ENCODE peak calls at places on chromosomes 13 and 19, in ten cellular contexts. One of them, this sample, is unnamed.

GRCh38 chr13:32261567-32261966 is 53.6 kb downstream of the ZAR1L start:
- DNase-seq in T-cell: no peak
- DNase-seq in neuronal stem cell: no peak
- DNase-seq in amygdala: no peak
- DNase-seq in lung: peak
- DNase-seq in Calu3: no peak
- DNase-seq in NCI-H345: peak
- DNase-seq in NCI-H1105: no peak
- DNase-seq in progenitor cell of endocrine pancreas: no peak
- DNase-seq in amniotic stem cell: peak
- DNase-seq in this sample: no peak

GRCh38 chr13:40666905-40667621 is 622 bp upstream of the FOXO1 start:
- DNase-seq in T-cell: no peak
- DNase-seq in neuronal stem cell: peak
- DNase-seq in amygdala: no peak
- DNase-seq in lung: peak
- DNase-seq in Calu3: peak
- DNase-seq in NCI-H345: peak
- DNase-seq in NCI-H1105: no peak
- DNase-seq in progenitor cell of endocrine pancreas: peak
- DNase-seq in amniotic stem cell: no peak
- DNase-seq in this sample: peak

GRCh38 chr19:11480927-11481776 is at the start of gene ELAVL3:
- DNase-seq in T-cell: no peak
- DNase-seq in neuronal stem cell: no peak
- DNase-seq in amygdala: peak
- DNase-seq in lung: no peak
- DNase-seq in Calu3: no peak
- DNase-seq in NCI-H345: peak
- DNase-seq in NCI-H1105: peak
- DNase-seq in progenitor cell of endocrine pancreas: no peak
- DNase-seq in amniotic stem cell: no peak
- DNase-seq in this sample: no peak

GRCh38 chr13:93847162-93847561 is 620.6 kb downstream of the GPC6 start:
- DNase-seq in T-cell: no peak
- DNase-seq in neuronal stem cell: no peak
- DNase-seq in amygdala: no peak
- DNase-seq in lung: no peak
- DNase-seq in Calu3: no peak
- DNase-seq in NCI-H345: no peak
- DNase-seq in NCI-H1105: no peak
- DNase-seq in progenitor cell of endocrine pancreas: no peak
- DNase-seq in amniotic stem cell: peak
- DNase-seq in this sample: no peak

GRCh38 chr13:66780814-66781213 is 449.3 kb downstream of the PCDH9 start:
- DNase-seq in T-cell: no peak
- DNase-seq in neuronal stem cell: no peak
- DNase-seq in amygdala: no peak
- DNase-seq in lung: no peak
- DNase-seq in Calu3: no peak
- DNase-seq in NCI-H345: no peak
- DNase-seq in NCI-H1105: no peak
- DNase-seq in progenitor cell of endocrine pancreas: no peak
- DNase-seq in amniotic stem cell: no peak
- DNase-seq in this sample: no peak

GRCh38 chr13:103187621-103188020 is 121.4 kb upstream of the SLC10A2 start:
- DNase-seq in T-cell: no peak
- DNase-seq in neuronal stem cell: no peak
- DNase-seq in amygdala: no peak
- DNase-seq in lung: no peak
- DNase-seq in Calu3: no peak
- DNase-seq in NCI-H345: no peak
- DNase-seq in NCI-H1105: no peak
- DNase-seq in progenitor cell of endocrine pancreas: no peak
- DNase-seq in amniotic stem cell: no peak
- DNase-seq in this sample: no peak

GRCh38 chr13:41931337-41931736 is 29.6 kb downstream of the VWA8 start:
- DNase-seq in T-cell: no peak
- DNase-seq in neuronal stem cell: no peak
- DNase-seq in amygdala: no peak
- DNase-seq in lung: no peak
- DNase-seq in Calu3: no peak
- DNase-seq in NCI-H345: no peak
- DNase-seq in NCI-H1105: no peak
- DNase-seq in progenitor cell of endocrine pancreas: no peak
- DNase-seq in amniotic stem cell: no peak
- DNase-seq in this sample: no peak

GRCh38 chr13:61880576-61881283 is 465.1 kb upstream of the PCDH20 start:
- DNase-seq in T-cell: no peak
- DNase-seq in neuronal stem cell: no peak
- DNase-seq in amygdala: no peak
- DNase-seq in lung: no peak
- DNase-seq in Calu3: no peak
- DNase-seq in NCI-H345: no peak
- DNase-seq in NCI-H1105: no peak
- DNase-seq in progenitor cell of endocrine pancreas: no peak
- DNase-seq in amniotic stem cell: no peak
- DNase-seq in this sample: no peak

GRCh38 chr19:53927745-53928144 is 18.7 kb downstream of the CACNG7 start:
- DNase-seq in T-cell: peak
- DNase-seq in neuronal stem cell: peak
- DNase-seq in amygdala: no peak
- DNase-seq in lung: no peak
- DNase-seq in Calu3: peak
- DNase-seq in NCI-H345: no peak
- DNase-seq in NCI-H1105: no peak
- DNase-seq in progenitor cell of endocrine pancreas: peak
- DNase-seq in amniotic stem cell: peak
- DNase-seq in this sample: no peak

GRCh38 chr13:28613562-28613961 is 45.4 kb upstream of the POMP start:
- DNase-seq in T-cell: no peak
- DNase-seq in neuronal stem cell: no peak
- DNase-seq in amygdala: no peak
- DNase-seq in lung: no peak
- DNase-seq in Calu3: no peak
- DNase-seq in NCI-H345: no peak
- DNase-seq in NCI-H1105: no peak
- DNase-seq in progenitor cell of endocrine pancreas: no peak
- DNase-seq in amniotic stem cell: no peak
- DNase-seq in this sample: no peak

GRCh38 chr13:30907167-30907761 is 1.2 kb downstream of the MEDAG start:
- DNase-seq in T-cell: no peak
- DNase-seq in neuronal stem cell: no peak
- DNase-seq in amygdala: no peak
- DNase-seq in lung: no peak
- DNase-seq in Calu3: no peak
- DNase-seq in NCI-H345: no peak
- DNase-seq in NCI-H1105: no peak
- DNase-seq in progenitor cell of endocrine pancreas: no peak
- DNase-seq in amniotic stem cell: no peak
- DNase-seq in this sample: no peak

GRCh38 chr13:76798037-76798436 is 88.2 kb downstream of the KCTD12 start:
- DNase-seq in T-cell: no peak
- DNase-seq in neuronal stem cell: no peak
- DNase-seq in amygdala: no peak
- DNase-seq in lung: no peak
- DNase-seq in Calu3: no peak
- DNase-seq in NCI-H345: no peak
- DNase-seq in NCI-H1105: no peak
- DNase-seq in progenitor cell of endocrine pancreas: no peak
- DNase-seq in amniotic stem cell: no peak
- DNase-seq in this sample: no peak

GRCh38 chr13:113946409-113947181 is 27.3 kb downstream of the C13orf46 start:
- DNase-seq in T-cell: no peak
- DNase-seq in neuronal stem cell: no peak
- DNase-seq in amygdala: no peak
- DNase-seq in lung: no peak
- DNase-seq in Calu3: no peak
- DNase-seq in NCI-H345: no peak
- DNase-seq in NCI-H1105: no peak
- DNase-seq in progenitor cell of endocrine pancreas: no peak
- DNase-seq in amniotic stem cell: no peak
- DNase-seq in this sample: no peak

This sample was measured in B cell.